ENCODE peak calls at places on chromosomes 5 and 9, in six cellular contexts. One of them, this sample, is unnamed.

GRCh38 chr5:138457532-138458275 is 7.6 kb upstream of the EGR1 start:
- DNase-seq in SJCRH30: no peak
- DNase-seq in mesothelial cell of epicardium: no peak
- DNase-seq in AG09309: no peak
- DNase-seq in anterior cingulate cortex: no peak
- DNase-seq in HT-29: no peak
- DNase-seq in this sample: no peak

GRCh38 chr9:18520395-18520794 is 46.4 kb downstream of the ADAMTSL1 start:
- DNase-seq in SJCRH30: no peak
- DNase-seq in mesothelial cell of epicardium: no peak
- DNase-seq in AG09309: no peak
- DNase-seq in anterior cingulate cortex: no peak
- DNase-seq in HT-29: no peak
- DNase-seq in this sample: no peak

GRCh38 chr5:163916856-163917255 is 411.4 kb downstream of the MAT2B start:
- DNase-seq in SJCRH30: no peak
- DNase-seq in mesothelial cell of epicardium: no peak
- DNase-seq in AG09309: no peak
- DNase-seq in anterior cingulate cortex: no peak
- DNase-seq in HT-29: no peak
- DNase-seq in this sample: no peak

GRCh38 chr5:59722875-59723274 is 170.7 kb downstream of the PDE4D start:
- DNase-seq in SJCRH30: no peak
- DNase-seq in mesothelial cell of epicardium: no peak
- DNase-seq in AG09309: no peak
- DNase-seq in anterior cingulate cortex: no peak
- DNase-seq in HT-29: no peak
- DNase-seq in this sample: no peak

GRCh38 chr9:70574222-70574837 is 159.9 kb upstream of the KLF9 start:
- DNase-seq in SJCRH30: no peak
- DNase-seq in mesothelial cell of epicardium: no peak
- DNase-seq in AG09309: no peak
- DNase-seq in anterior cingulate cortex: no peak
- DNase-seq in HT-29: no peak
- DNase-seq in this sample: no peak

GRCh38 chr5:55923177-55923872 is 71.4 kb downstream of the IL6ST start:
- DNase-seq in SJCRH30: peak
- DNase-seq in mesothelial cell of epicardium: no peak
- DNase-seq in AG09309: no peak
- DNase-seq in anterior cingulate cortex: no peak
- DNase-seq in HT-29: no peak
- DNase-seq in this sample: no peak

GRCh38 chr9:96206156-96206751 is 95.7 kb downstream of the HSD17B3 start:
- DNase-seq in SJCRH30: no peak
- DNase-seq in mesothelial cell of epicardium: no peak
- DNase-seq in AG09309: no peak
- DNase-seq in anterior cingulate cortex: no peak
- DNase-seq in HT-29: no peak
- DNase-seq in this sample: no peak

GRCh38 chr5:143594913-143595818 is 191.7 kb upstream of the NR3C1 start:
- DNase-seq in SJCRH30: no peak
- DNase-seq in mesothelial cell of epicardium: no peak
- DNase-seq in AG09309: no peak
- DNase-seq in anterior cingulate cortex: no peak
- DNase-seq in HT-29: peak
- DNase-seq in this sample: peak

GRCh38 chr5:172148381-172148780 is 39.6 kb downstream of the STK10 start:
- DNase-seq in SJCRH30: no peak
- DNase-seq in mesothelial cell of epicardium: no peak
- DNase-seq in AG09309: no peak
- DNase-seq in anterior cingulate cortex: no peak
- DNase-seq in HT-29: no peak
- DNase-seq in this sample: no peak

GRCh38 chr9:132878695-132879064 is at the start of gene SPACA9:
- DNase-seq in SJCRH30: peak
- DNase-seq in mesothelial cell of epicardium: peak
- DNase-seq in AG09309: no peak
- DNase-seq in anterior cingulate cortex: peak
- DNase-seq in HT-29: peak
- DNase-seq in this sample: no peak

GRCh38 chr5:177437623-177438022 is 9.0 kb upstream of the PRR7 start:
- DNase-seq in SJCRH30: no peak
- DNase-seq in mesothelial cell of epicardium: no peak
- DNase-seq in AG09309: no peak
- DNase-seq in anterior cingulate cortex: no peak
- DNase-seq in HT-29: no peak
- DNase-seq in this sample: no peak

GRCh38 chr5:177312649-177313181 is 1.0 kb upstream of the MXD3 start:
- DNase-seq in SJCRH30: peak
- DNase-seq in mesothelial cell of epicardium: no peak
- DNase-seq in AG09309: no peak
- DNase-seq in anterior cingulate cortex: no peak
- DNase-seq in HT-29: peak
- DNase-seq in this sample: peak

GRCh38 chr5:14306415-14306814 is 163.3 kb downstream of the TRIO start:
- DNase-seq in SJCRH30: no peak
- DNase-seq in mesothelial cell of epicardium: no peak
- DNase-seq in AG09309: no peak
- DNase-seq in anterior cingulate cortex: no peak
- DNase-seq in HT-29: no peak
- DNase-seq in this sample: no peak

GRCh38 chr9:79013715-79014610 is 557.8 kb upstream of the TLE4 start:
- DNase-seq in SJCRH30: no peak
- DNase-seq in mesothelial cell of epicardium: no peak
- DNase-seq in AG09309: peak
- DNase-seq in anterior cingulate cortex: no peak
- DNase-seq in HT-29: no peak
- DNase-seq in this sample: no peak